ENCODE peak calls at places on chromosomes 4 and X, in eight cellular contexts. R is activated CD4-positive, alpha-beta T cell treated with anti-CD3 and anti-CD28 coated beads, Interleukin-2, amount 10 ng/mL, durations not matched to agents 7 days and 5 days; J is OCI-LY7; N is GM12891; S is H7; M is hepatocyte; T is ecto neural progenitor cell; E is neural crest cell. X is an unnamed sample.

GRCh38 chr4:67714955-67715354 is 14.0 kb upstream of the UBA6 start:
- DNase-seq in N (no peak), S (no peak), E (no peak), T (no peak), R (no peak), J (no peak), M (no peak), X (no peak)

GRCh38 chr4:159552979-159553768 is 450.3 kb downstream of the RAPGEF2 start:
- DNase-seq in M (no peak), N (no peak), J (no peak), S (no peak), E (no peak), T (no peak), R (no peak), X (no peak)

GRCh38 chrX:866441-866990 is 235.9 kb downstream of the SHOX start:
- DNase-seq in M (peak; percentile 16), R (no peak), T (no peak), N (no peak), J (no peak), S (no peak), E (no peak), X (no peak)

GRCh38 chr4:186757696-186758330 is 34.2 kb upstream of the FAT1 start:
- DNase-seq in T (no peak), M (no peak), E (no peak), J (no peak), R (no peak), N (no peak), S (no peak), X (no peak)

GRCh38 chr4:99827857-99828256 is 11.2 kb downstream of the DAPP1 start:
- DNase-seq in E (no peak), N (no peak), S (no peak), R (no peak), J (no peak), T (no peak), M (no peak), X (no peak)

GRCh38 chrX:115642304-115642703 is 81.3 kb downstream of the PLS3 start:
- DNase-seq in M (no peak), T (no peak), E (no peak), R (no peak), S (no peak), N (no peak), J (no peak), X (no peak)

GRCh38 chrX:13752141-13752540 is 17.6 kb downstream of the OFD1 start:
- DNase-seq in R (no peak), M (no peak), J (no peak), T (no peak), N (no peak), S (no peak), E (no peak), X (no peak)

GRCh38 chr4:3803475-3803847 is 37.3 kb downstream of the ADRA2C start:
- DNase-seq in N (no peak), S (no peak), T (no peak), J (no peak), E (no peak), M (no peak), R (no peak), X (no peak)

GRCh38 chr4:10123227-10124101 is 6.9 kb upstream of the WDR1 start:
- DNase-seq in R (no peak), S (peak; percentile 67), J (no peak), E (peak; percentile 49), M (peak; percentile 74), N (no peak), T (peak; percentile 67), X (no peak)

GRCh38 chr4:173998471-173999144 is 284.9 kb downstream of the FBXO8 start:
- DNase-seq in J (no peak), T (no peak), R (no peak), M (no peak), S (no peak), E (no peak), N (no peak), X (no peak)

GRCh38 chr4:39025552-39026085 is 6.6 kb downstream of the TMEM156 start:
- DNase-seq in S (no peak), J (peak; percentile 24), R (no peak), T (no peak), M (no peak), E (no peak), N (no peak), X (no peak)

GRCh38 chrX:84168095-84168494 is 19.9 kb downstream of the RPS6KA6 start:
- DNase-seq in N (no peak), J (no peak), E (no peak), R (no peak), S (no peak), T (no peak), M (no peak), X (no peak)

GRCh38 chr4:94678896-94679295 is 78.9 kb upstream of the BMPR1B start:
- DNase-seq in J (no peak), E (no peak), M (no peak), S (no peak), R (no peak), T (no peak), N (no peak), X (no peak)

GRCh38 chr4:176795441-176795840 is 2.7 kb upstream of the VEGFC start:
- DNase-seq in E (no peak), S (no peak), J (no peak), T (no peak), M (no peak), N (no peak), R (no peak), X (no peak)

GRCh38 chr4:19838858-19839257 is 412.8 kb upstream of the SLIT2 start:
- DNase-seq in M (no peak), T (no peak), J (no peak), N (no peak), E (no peak), R (no peak), S (no peak), X (no peak)

GRCh38 chrX:130171446-130172126 is at the start of gene RAB33A:
- DNase-seq in M (peak; percentile 21), R (peak; percentile 45), E (peak; percentile 23), J (no peak), T (peak; percentile 58), N (no peak), S (peak; percentile 90), X (no peak)

GRCh38 chr4:179225594-179225993 is 1783.4 kb upstream of the AGA start:
- DNase-seq in R (no peak), M (no peak), N (no peak), E (no peak), J (no peak), T (no peak), S (no peak), X (no peak)

GRCh38 chr4:71288875-71289274 is 49.9 kb upstream of the SLC4A4 start:
- DNase-seq in M (peak; percentile 31), S (no peak), J (no peak), T (no peak), R (no peak), E (no peak), N (no peak), X (no peak)

GRCh38 chr4:121451310-121451709 is 70.5 kb upstream of the QRFPR start:
- DNase-seq in N (no peak), R (no peak), J (no peak), M (no peak), T (no peak), S (no peak), E (no peak), X (no peak)

GRCh38 chrX:28847423-28847822 is 260.2 kb downstream of the IL1RAPL1 start:
- DNase-seq in N (no peak), J (no peak), E (peak; percentile 14), T (no peak), M (peak; percentile 48), R (no peak), S (peak; percentile 5), X (no peak)

GRCh38 chr4:164926301-164926700 is 49.3 kb downstream of the APELA start:
- DNase-seq in R (no peak), M (no peak), S (no peak), T (no peak), J (no peak), E (no peak), N (no peak), X (no peak)